ENCODE peak calls at places on chromosome 21, in four cellular contexts. One of them, this sample, is unnamed.

GRCh38 chr21:45319461-45320211 is 31.9 kb upstream of the POFUT2 start:
- DNase-seq in RWPE2: peak; percentile 42
- DNase-seq in PC-9: no peak
- DNase-seq in IMR-90: peak; percentile 77
- DNase-seq in this sample: no peak

GRCh38 chr21:39029086-39029772 is 154.0 kb downstream of the PSMG1 start:
- DNase-seq in IMR-90: peak; percentile 83
- DNase-seq in RWPE2: no peak
- DNase-seq in PC-9: no peak
- DNase-seq in this sample: peak; percentile 37

GRCh38 chr21:38494688-38495087 is 3.6 kb downstream of the ERG start:
- DNase-seq in IMR-90: no peak
- DNase-seq in RWPE2: no peak
- DNase-seq in PC-9: no peak
- DNase-seq in this sample: no peak

GRCh38 chr21:45823100-45823681 is 158.4 kb upstream of the COL6A1 start:
- DNase-seq in IMR-90: no peak
- DNase-seq in PC-9: no peak
- DNase-seq in RWPE2: no peak
- DNase-seq in this sample: no peak

GRCh38 chr21:45309541-45310381 is 22.1 kb upstream of the POFUT2 start:
- DNase-seq in PC-9: no peak
- DNase-seq in RWPE2: peak; percentile 34
- DNase-seq in IMR-90: no peak
- DNase-seq in this sample: no peak

GRCh38 chr21:30984897-30985296 is 53.4 kb downstream of the KRTAP19-8 start:
- DNase-seq in IMR-90: no peak
- DNase-seq in PC-9: no peak
- DNase-seq in RWPE2: no peak
- DNase-seq in this sample: no peak

GRCh38 chr21:35855463-35855862 is 204.9 kb downstream of the SETD4 start:
- DNase-seq in RWPE2: no peak
- DNase-seq in PC-9: no peak
- DNase-seq in IMR-90: peak; percentile 30
- DNase-seq in this sample: no peak

GRCh38 chr21:46116189-46116845 is 18.4 kb downstream of the COL6A2 start:
- DNase-seq in IMR-90: no peak
- DNase-seq in PC-9: no peak
- DNase-seq in RWPE2: no peak
- DNase-seq in this sample: no peak

GRCh38 chr21:35349378-35350080 is 300.4 kb upstream of the RUNX1 start:
- DNase-seq in RWPE2: no peak
- DNase-seq in PC-9: no peak
- DNase-seq in IMR-90: peak; percentile 71
- DNase-seq in this sample: no peak

GRCh38 chr21:21148009-21148408 is 149.8 kb downstream of the NCAM2 start:
- DNase-seq in RWPE2: no peak
- DNase-seq in PC-9: no peak
- DNase-seq in IMR-90: no peak
- DNase-seq in this sample: no peak

GRCh38 chr21:28298251-28298672 is 694.4 kb downstream of the LTN1 start:
- DNase-seq in IMR-90: peak; percentile 63
- DNase-seq in RWPE2: no peak
- DNase-seq in PC-9: no peak
- DNase-seq in this sample: no peak

GRCh38 chr21:31557956-31558838 is 101.3 kb upstream of the SOD1 start:
- DNase-seq in PC-9: peak; percentile 40
- DNase-seq in RWPE2: no peak
- DNase-seq in IMR-90: no peak
- DNase-seq in this sample: peak; percentile 14

GRCh38 chr21:38544681-38545080 is 46.4 kb upstream of the ERG start:
- DNase-seq in IMR-90: no peak
- DNase-seq in PC-9: no peak
- DNase-seq in RWPE2: no peak
- DNase-seq in this sample: no peak

GRCh38 chr21:28216976-28217523 is 775.6 kb downstream of the LTN1 start:
- DNase-seq in RWPE2: no peak
- DNase-seq in PC-9: no peak
- DNase-seq in IMR-90: no peak
- DNase-seq in this sample: no peak

GRCh38 chr21:36535618-36536241 is 55.8 kb upstream of the CLDN14 start:
- DNase-seq in IMR-90: no peak
- DNase-seq in RWPE2: no peak
- DNase-seq in PC-9: no peak
- DNase-seq in this sample: no peak

GRCh38 chr21:37767984-37768383 is 148.3 kb downstream of the KCNJ6 start:
- DNase-seq in RWPE2: no peak
- DNase-seq in IMR-90: peak; percentile 61
- DNase-seq in PC-9: no peak
- DNase-seq in this sample: no peak

GRCh38 chr21:46181953-46182547 is 2.2 kb downstream of the SPATC1L start:
- DNase-seq in RWPE2: no peak
- DNase-seq in IMR-90: no peak
- DNase-seq in PC-9: no peak
- DNase-seq in this sample: no peak

GRCh38 chr21:17730782-17731181 is 88.4 kb downstream of the C21orf91 start:
- DNase-seq in PC-9: no peak
- DNase-seq in RWPE2: no peak
- DNase-seq in IMR-90: no peak
- DNase-seq in this sample: no peak

GRCh38 chr21:26776320-26777021 is 68.7 kb downstream of the ADAMTS1 start:
- DNase-seq in RWPE2: no peak
- DNase-seq in IMR-90: peak; percentile 68
- DNase-seq in PC-9: no peak
- DNase-seq in this sample: no peak

GRCh38 chr21:14259669-14260458 is 43.9 kb downstream of the RBM11 start:
- DNase-seq in PC-9: no peak
- DNase-seq in IMR-90: peak; percentile 56
- DNase-seq in RWPE2: no peak
- DNase-seq in this sample: peak; percentile 46

GRCh38 chr21:41235214-41235613 is 67.3 kb downstream of the BACE2 start:
- DNase-seq in RWPE2: no peak
- DNase-seq in IMR-90: no peak
- DNase-seq in PC-9: no peak
- DNase-seq in this sample: no peak

GRCh38 chr21:35508389-35508888 is 459.3 kb upstream of the RUNX1 start:
- DNase-seq in IMR-90: peak; percentile 65
- DNase-seq in PC-9: peak; percentile 85
- DNase-seq in RWPE2: no peak
- DNase-seq in this sample: peak; percentile 69

GRCh38 chr21:26659181-26659580 is 86.1 kb upstream of the CYYR1 start:
- DNase-seq in PC-9: no peak
- DNase-seq in IMR-90: no peak
- DNase-seq in RWPE2: no peak
- DNase-seq in this sample: no peak

GRCh38 chr21:28336299-28336698 is 656.4 kb downstream of the LTN1 start:
- DNase-seq in RWPE2: no peak
- DNase-seq in IMR-90: peak; percentile 96
- DNase-seq in PC-9: no peak
- DNase-seq in this sample: peak; percentile 33

GRCh38 chr21:45972716-45973474 is 8.7 kb upstream of the COL6A1 start:
- DNase-seq in IMR-90: peak; percentile 92
- DNase-seq in PC-9: no peak
- DNase-seq in RWPE2: peak; percentile 52
- DNase-seq in this sample: no peak

GRCh38 chr21:31660134-31660565 is 657 bp downstream of the SOD1 start:
- DNase-seq in PC-9: no peak
- DNase-seq in RWPE2: no peak
- DNase-seq in IMR-90: no peak
- DNase-seq in this sample: no peak

DNA sequence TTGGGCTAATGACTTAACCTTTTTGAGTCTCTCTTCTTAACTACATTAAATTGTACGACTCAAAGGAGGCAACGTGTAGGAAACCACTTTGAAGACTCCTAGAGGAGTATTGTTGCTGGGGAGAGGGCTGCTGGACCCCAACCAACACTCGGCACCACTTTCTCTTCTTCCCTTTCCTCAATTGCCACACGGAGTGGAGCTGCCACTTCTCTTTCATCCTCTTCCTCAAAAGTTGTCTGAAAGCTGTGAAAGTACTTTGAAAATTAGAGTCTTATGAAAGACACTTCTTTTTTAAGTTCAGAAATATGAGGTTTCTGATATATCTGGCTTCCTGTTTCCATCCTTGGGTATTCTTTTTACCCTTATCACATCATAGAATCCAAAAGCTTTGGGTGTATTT is 59.5 kb downstream of the MRPS6 start:
- DNase-seq in RWPE2: no peak
- DNase-seq in PC-9: no peak
- DNase-seq in IMR-90: no peak
- DNase-seq in this sample: no peak
- H3K4me1 ChIP-seq in RWPE2: peaks cover 7% of the 10 kb centered on the region
- H3K4me1 ChIP-seq in PC-9: no peaks in the 10 kb centered on the region
- H3K4me1 ChIP-seq in IMR-90: peaks cover 25% of the 10 kb centered on the region
- H3K4me1 ChIP-seq in this sample: peaks cover 5% of the 10 kb centered on the region

DNA sequence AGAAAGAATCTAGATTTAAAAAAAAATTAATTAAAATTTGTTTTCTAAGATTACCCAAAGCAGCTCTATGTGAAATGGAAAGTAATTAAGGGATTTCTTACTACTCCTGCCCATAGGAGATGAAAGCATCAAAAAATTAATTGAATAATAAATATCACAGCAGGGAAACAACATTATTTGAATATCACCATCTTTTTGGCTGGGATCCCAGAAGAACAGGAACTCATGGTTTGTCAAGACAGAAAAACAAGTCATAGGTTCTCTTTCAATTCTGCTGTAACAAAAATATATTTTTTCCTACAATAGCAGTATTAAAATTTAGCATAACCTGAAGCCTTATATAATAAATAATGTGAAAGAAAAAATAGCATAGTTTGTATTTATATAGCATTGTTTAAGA is 1713.4 kb downstream of the NCAM2 start:
- DNase-seq in IMR-90: no peak
- DNase-seq in PC-9: no peak
- DNase-seq in RWPE2: no peak
- DNase-seq in this sample: no peak
- H3K4me3 ChIP-seq in IMR-90: no peak overlapping the region
- H3K4me3 ChIP-seq in PC-9: no peak overlapping the region
- H3K4me3 ChIP-seq in RWPE2: no peak overlapping the region
- H3K4me3 ChIP-seq in this sample: no peak overlapping the region

DNA sequence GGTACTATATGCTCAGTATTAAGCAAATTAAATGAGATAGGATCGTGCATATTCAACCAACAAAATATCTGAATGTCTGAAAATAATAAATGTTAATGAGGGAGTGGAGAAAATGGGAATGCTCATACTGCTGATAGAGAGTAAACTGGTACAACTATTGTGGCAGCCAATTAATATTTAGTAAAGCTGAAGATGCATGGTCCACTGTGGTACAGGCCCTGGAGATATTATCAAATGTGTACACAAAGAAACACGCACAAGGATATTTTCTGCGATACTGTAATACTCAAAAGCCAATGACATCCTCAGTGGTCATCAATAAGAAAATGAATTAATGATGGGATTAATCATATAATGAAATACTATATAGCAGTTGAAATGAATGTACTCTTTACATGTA is 25.1 kb downstream of the MRPL39 start:
- DNase-seq in IMR-90: no peak
- DNase-seq in RWPE2: no peak
- DNase-seq in PC-9: no peak
- DNase-seq in this sample: no peak
- H3K4me1 ChIP-seq in IMR-90: peaks cover 5% of the 10 kb centered on the region
- H3K4me1 ChIP-seq in RWPE2: no peaks in the 10 kb centered on the region
- H3K4me1 ChIP-seq in PC-9: no peaks in the 10 kb centered on the region
- H3K4me1 ChIP-seq in this sample: no peaks in the 10 kb centered on the region

DNA sequence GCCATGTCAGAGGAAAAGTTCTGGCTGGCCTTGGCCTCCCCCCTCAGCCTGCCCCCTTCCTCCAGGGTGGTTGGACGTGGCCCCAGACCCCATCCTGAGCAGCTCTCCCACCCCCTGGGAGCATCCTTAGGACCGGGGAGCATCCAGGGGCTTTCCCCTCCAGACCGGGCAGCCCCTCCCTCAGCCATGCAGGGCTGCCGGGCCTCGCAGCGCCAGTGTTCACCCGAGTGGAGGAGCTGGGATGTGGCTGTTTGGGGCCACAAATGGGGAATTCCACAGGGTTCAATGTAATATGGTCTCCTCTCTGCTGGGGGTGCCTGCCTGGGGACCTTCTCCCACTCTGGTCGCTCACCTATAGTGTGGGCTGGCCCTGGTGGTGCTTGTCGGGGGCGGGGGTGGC is 4.2 kb upstream of the PFKL start:
- DNase-seq in IMR-90: no peak
- DNase-seq in RWPE2: no peak
- DNase-seq in PC-9: no peak
- DNase-seq in this sample: no peak
- H3K4me3 ChIP-seq in IMR-90: no peak overlapping the region
- H3K4me3 ChIP-seq in RWPE2: no peak overlapping the region
- H3K4me3 ChIP-seq in PC-9: no peak overlapping the region
- H3K4me3 ChIP-seq in this sample: no peak overlapping the region

DNA sequence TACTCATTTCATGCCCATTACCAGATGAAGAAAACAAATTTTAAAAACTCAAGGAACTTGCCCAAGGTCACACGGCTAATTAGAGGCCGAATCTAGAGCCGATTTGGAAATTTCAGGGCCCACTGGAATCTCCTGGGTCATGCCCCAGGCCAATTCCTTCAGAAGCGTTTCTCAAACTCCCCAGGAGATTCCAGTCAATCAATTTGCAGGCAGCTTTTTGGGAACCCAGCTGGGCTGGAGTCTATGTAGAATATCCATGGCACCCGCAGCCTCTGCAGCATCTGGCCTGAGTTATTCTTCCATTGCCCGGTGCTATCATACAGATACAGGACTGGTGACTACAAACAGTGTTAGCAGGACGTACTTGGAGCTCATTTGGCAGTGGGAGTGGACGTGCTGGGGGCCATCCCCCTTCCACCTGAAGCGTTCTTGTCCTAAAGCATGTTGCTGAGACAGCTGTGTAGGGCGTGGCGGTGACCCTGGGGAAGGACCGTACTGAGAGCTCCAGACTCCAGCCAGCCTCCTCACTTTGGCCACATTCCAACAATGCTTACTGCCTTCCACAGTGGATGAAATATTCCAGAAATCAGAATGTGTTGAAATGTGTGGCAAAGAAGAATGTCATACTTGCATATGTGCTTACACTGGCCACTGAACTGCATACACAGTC is 38.3 kb downstream of the ABCG1 start:
- DNase-seq in PC-9: no peak
- DNase-seq in RWPE2: no peak
- DNase-seq in IMR-90: no peak
- DNase-seq in this sample: no peak
- H3K4me1 ChIP-seq in PC-9: no peaks in the 10 kb centered on the region
- H3K4me1 ChIP-seq in RWPE2: no peaks in the 10 kb centered on the region
- H3K4me1 ChIP-seq in IMR-90: peaks cover 13% of the 10 kb centered on the region
- H3K4me1 ChIP-seq in this sample: no peaks in the 10 kb centered on the region

GRCh38 chr21:15755125-15755524 is 25.3 kb downstream of the USP25 start:
- DNase-seq in IMR-90: no peak
- DNase-seq in PC-9: no peak
- DNase-seq in RWPE2: no peak
- DNase-seq in this sample: no peak
- H3K4me3 ChIP-seq in IMR-90: no peak overlapping the region
- H3K4me3 ChIP-seq in PC-9: no peak overlapping the region
- H3K4me3 ChIP-seq in RWPE2: no peak overlapping the region
- H3K4me3 ChIP-seq in this sample: no peak overlapping the region

This sample was measured in Caco-2.